ENCODE peak calls at places on chromosomes 4 and X, in nine cellular contexts. J is psoas muscle; Q is CD8-positive, alpha-beta memory T cell; U is lower lobe of right lung; E is GM23248; K is SJSA1; Y is aorta; H is IMR-90; Z is A673. L is an unnamed sample.

GRCh38 chrX:19906293-19906692 is 18.9 kb upstream of the SH3KBP1 start:
- DNase-seq in J (no peak), Q (no peak), U (no peak), E (no peak), K (no peak), Y (no peak), H (no peak), Z (no peak), L (no peak)

GRCh38 chr4:155629831-155630425 is 36.7 kb upstream of the GUCY1A1 start:
- DNase-seq in J (no peak), Q (no peak), U (no peak), E (no peak), K (no peak), Y (no peak), H (peak; percentile 88), Z (no peak), L (no peak)

GRCh38 chr4:121164291-121164690 is at the start of gene TNIP3:
- DNase-seq in J (no peak), Q (no peak), U (no peak), E (peak; percentile 42), K (no peak), Y (no peak), H (peak; percentile 55), Z (peak; percentile 33), L (no peak)

GRCh38 chr4:183142566-183143545 is 43.8 kb downstream of the WWC2 start:
- DNase-seq in J (peak; percentile 67), Q (no peak), U (no peak), E (peak; percentile 84), K (peak; percentile 51), Y (peak; percentile 52), H (peak; percentile 47), Z (peak; percentile 90), L (peak; percentile 62)

GRCh38 chr4:102826105-102826889 is 1.1 kb downstream of the UBE2D3 start:
- DNase-seq in J (no peak), Q (no peak), U (no peak), E (no peak), K (no peak), Y (no peak), H (no peak), Z (no peak), L (no peak)

GRCh38 chr4:19193274-19193962 is 1058.3 kb upstream of the SLIT2 start:
- DNase-seq in J (no peak), Q (no peak), U (no peak), E (no peak), K (no peak), Y (no peak), H (no peak), Z (no peak), L (no peak)

GRCh38 chrX:49103637-49104036 is 19.9 kb downstream of the GPKOW start:
- DNase-seq in J (no peak), Q (no peak), U (no peak), E (no peak), K (no peak), Y (no peak), H (no peak), Z (no peak), L (no peak)

GRCh38 chrX:43559643-43560042 is 96.5 kb upstream of the MAOA start:
- DNase-seq in J (no peak), Q (no peak), U (no peak), E (peak; percentile 25), K (peak; percentile 23), Y (peak; percentile 44), H (peak; percentile 2), Z (peak; percentile 66), L (peak; percentile 42)

GRCh38 chr4:16437836-16438235 is 211.6 kb upstream of the TAPT1 start:
- DNase-seq in J (no peak), Q (no peak), U (no peak), E (peak; percentile 69), K (no peak), Y (no peak), H (peak; percentile 48), Z (no peak), L (no peak)

GRCh38 chr4:142615324-142615665 is 230.8 kb downstream of the INPP4B start:
- DNase-seq in J (no peak), Q (no peak), U (no peak), E (peak; percentile 81), K (no peak), Y (no peak), H (peak; percentile 71), Z (no peak), L (no peak)

GRCh38 chrX:2384486-2384885 is 116.3 kb downstream of the DHRSX start:
- DNase-seq in J (no peak), Q (no peak), U (no peak), E (no peak), K (no peak), Y (no peak), H (no peak), Z (no peak), L (no peak)

GRCh38 chr4:73901031-73901430 is 31.8 kb downstream of the CXCL1 start:
- DNase-seq in J (no peak), Q (no peak), U (no peak), E (peak; percentile 63), K (no peak), Y (no peak), H (peak; percentile 37), Z (no peak), L (no peak)

GRCh38 chr4:185811509-185812364 is at the start of gene SORBS2:
- DNase-seq in J (no peak), Q (no peak), U (peak; percentile 59), E (peak; percentile 6), K (no peak), Y (no peak), H (peak; percentile 25), Z (peak; percentile 9), L (peak; percentile 87)

GRCh38 chr4:24690436-24690835 is 104.9 kb upstream of the SOD3 start:
- DNase-seq in J (peak; percentile 54), Q (no peak), U (no peak), E (peak; percentile 60), K (no peak), Y (peak; percentile 48), H (peak; percentile 11), Z (peak; percentile 3), L (no peak)

GRCh38 chrX:39058724-39059123 is 257.5 kb downstream of the MID1IP1 start:
- DNase-seq in J (no peak), Q (no peak), U (no peak), E (no peak), K (no peak), Y (no peak), H (no peak), Z (no peak), L (no peak)

GRCh38 chr4:2817701-2818350 is 24.9 kb downstream of the SH3BP2 start:
- DNase-seq in J (peak; percentile 53), Q (no peak), U (no peak), E (peak; percentile 53), K (no peak), Y (no peak), H (no peak), Z (peak; percentile 51), L (peak; percentile 68)

GRCh38 chr4:37082912-37083311 is 161.6 kb upstream of the NWD2 start:
- DNase-seq in J (no peak), Q (no peak), U (no peak), E (no peak), K (no peak), Y (no peak), H (no peak), Z (no peak), L (no peak)
- H3K9me3 ChIP-seq in J (peaks cover 7% of the 10 kb centered on the region), Q (no peaks in the 10 kb centered on the region), U (peaks cover 6% of the 10 kb centered on the region), E (no peaks in the 10 kb centered on the region), K (no peaks in the 10 kb centered on the region), Y (no peaks in the 10 kb centered on the region), H (no peaks in the 10 kb centered on the region), Z (peaks cover 17% of the 10 kb centered on the region), L (no peaks in the 10 kb centered on the region)

DNA sequence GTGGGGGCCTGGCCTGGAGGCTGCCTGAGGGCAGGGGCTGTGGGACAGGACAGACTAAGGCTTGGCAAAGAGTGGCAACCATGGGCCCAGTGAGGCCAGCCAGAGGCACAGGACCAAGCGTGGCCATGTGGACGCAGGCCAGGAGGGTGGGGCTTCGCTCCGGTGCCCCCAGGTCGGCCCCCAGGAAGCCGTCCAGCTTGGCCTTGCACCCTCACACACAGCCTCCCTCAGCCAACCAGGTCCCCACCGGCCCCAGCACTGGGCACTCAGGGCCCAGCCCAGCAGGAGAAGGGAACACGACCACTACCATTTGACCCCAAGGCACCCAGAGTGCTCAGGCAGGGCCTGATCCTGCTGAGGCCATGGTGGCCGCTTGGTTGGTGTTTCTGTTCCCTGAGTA is 57.2 kb downstream of the FAM53A start:
- DNase-seq in J (no peak), Q (no peak), U (no peak), E (no peak), K (no peak), Y (no peak), H (no peak), Z (no peak), L (no peak)
- H3K4me1 ChIP-seq in J (no peaks in the 10 kb centered on the region), Q (no peaks in the 10 kb centered on the region), U (no peaks in the 10 kb centered on the region), E (no peaks in the 10 kb centered on the region), K (no peaks in the 10 kb centered on the region), Y (no peaks in the 10 kb centered on the region), H (no peaks in the 10 kb centered on the region), Z (no peaks in the 10 kb centered on the region), L (no peaks in the 10 kb centered on the region)

GRCh38 chrX:17737707-17738001 is 361 bp downstream of the SCML1 start:
- DNase-seq in J (no peak), Q (no peak), U (no peak), E (no peak), K (no peak), Y (no peak), H (no peak), Z (no peak), L (peak; percentile 1)
- H3K9me3 ChIP-seq in J (no peaks in the 10 kb centered on the region), Q (no peaks in the 10 kb centered on the region), U (no peaks in the 10 kb centered on the region), E (no peaks in the 10 kb centered on the region), K (no peaks in the 10 kb centered on the region), Y (no peaks in the 10 kb centered on the region), H (no peaks in the 10 kb centered on the region), Z (no peaks in the 10 kb centered on the region), L (no peaks in the 10 kb centered on the region)

GRCh38 chr4:184474261-184475095 is at the start of gene IRF2:
- DNase-seq in J (peak; percentile 98), Q (peak; percentile 95), U (peak; percentile 98), E (peak; percentile 99), K (peak; percentile 98), Y (peak; percentile 99), H (peak; percentile 97), Z (peak; percentile 99), L (peak; percentile 98)

GRCh38 chr4:184476660-184477059 is 2.3 kb upstream of the IRF2 start:
- DNase-seq in J (no peak), Q (peak; percentile 19), U (no peak), E (no peak), K (no peak), Y (no peak), H (no peak), Z (no peak), L (no peak)

GRCh38 chr4:184473265-184473514 is 1.2 kb downstream of the IRF2 start:
- DNase-seq in J (no peak), Q (no peak), U (no peak), E (no peak), K (no peak), Y (no peak), H (no peak), Z (no peak), L (no peak)

GRCh38 chr4:184473515-184474260 is 662 bp downstream of the IRF2 start:
- DNase-seq in J (peak; percentile 72), Q (peak; percentile 30), U (peak; percentile 67), E (peak; percentile 70), K (no peak), Y (peak; percentile 59), H (peak; percentile 32), Z (peak; percentile 58), L (peak; percentile 40)

DNA sequence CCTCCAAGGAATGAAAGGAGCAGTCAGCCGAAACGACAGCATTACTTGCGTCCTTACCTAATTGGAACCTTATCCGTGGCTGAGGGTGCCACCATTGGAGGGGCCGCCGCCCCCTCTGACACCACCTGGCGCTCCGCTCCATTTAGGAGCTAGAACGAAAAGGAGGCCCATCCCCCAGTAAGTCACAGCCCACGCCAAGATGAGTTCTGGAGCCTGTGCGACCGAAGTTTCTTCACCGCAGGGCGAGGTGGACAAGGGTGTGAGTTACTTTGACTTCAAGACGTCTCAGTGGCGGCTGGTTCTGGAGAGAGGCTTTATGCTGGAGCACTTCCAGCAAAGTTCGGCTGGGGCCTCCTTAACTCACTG is 729 bp upstream of the IRF2 start:
- DNase-seq in J (peak; percentile 82), Q (peak; percentile 33), U (peak; percentile 64), E (peak; percentile 79), K (no peak), Y (peak; percentile 67), H (peak; percentile 35), Z (peak; percentile 41), L (peak; percentile 73)
- H3K4me1 ChIP-seq in J (peaks cover 46% of the 10 kb centered on the region), Q (peaks cover 45% of the 10 kb centered on the region), U (peaks cover 56% of the 10 kb centered on the region), E (peaks cover 19% of the 10 kb centered on the region), K (peaks cover 18% of the 10 kb centered on the region), Y (no peaks in the 10 kb centered on the region), H (peaks cover 4% of the 10 kb centered on the region), Z (peaks cover 8% of the 10 kb centered on the region), L (peaks cover 27% of the 10 kb centered on the region)

L was measured in thyroid gland.